ENCODE peak calls at places on chromosomes 11 and 22, in ten cellular contexts. B is GM23248; O is A673; A is EH; L is H4; S is activated effector memory CD4-positive, alpha-beta T cell treated with anti-CD3 and anti-CD28 coated beads, Interleukin-2, amount 50 U/mL, for 16 hours; T is amniotic stem cell; F is neuronal stem cell; N is NAMALWA; R is T-helper 2 cell treated with Interferon-gamma antibody and Interleukin-4, amounts not matched to agents 5 μg/mL and 100 μg/mL, for 36 hours. K is an unnamed sample.

GRCh38 chr11:2467695-2468055 is 22.9 kb downstream of the KCNQ1 start:
- DNase-seq in B (no peak), O (no peak), A (no peak), L (no peak), S (peak), T (no peak), F (no peak), N (no peak), R (no peak), K (no peak)

GRCh38 chr11:9739108-9739507 is 75.2 kb downstream of the SWAP70 start:
- DNase-seq in B (no peak), O (no peak), A (no peak), L (no peak), S (no peak), T (no peak), F (no peak), N (peak), R (no peak), K (no peak)

GRCh38 chr11:61164610-61165424 is 3.6 kb upstream of the VPS37C start:
- DNase-seq in B (no peak), O (no peak), A (no peak), L (no peak), S (no peak), T (no peak), F (no peak), N (no peak), R (no peak), K (no peak)

GRCh38 chr22:19965771-19966709 is 24.4 kb upstream of the TXNRD2 start:
- DNase-seq in B (peak), O (peak), A (no peak), L (no peak), S (no peak), T (no peak), F (no peak), N (peak), R (no peak), K (peak)

GRCh38 chr11:107505667-107506066 is 48.0 kb upstream of the CWF19L2 start:
- DNase-seq in B (no peak), O (no peak), A (no peak), L (no peak), S (no peak), T (no peak), F (no peak), N (no peak), R (no peak), K (no peak)

GRCh38 chr11:94325681-94326080 is 21.3 kb downstream of the IZUMO1R start:
- DNase-seq in B (peak), O (peak), A (peak), L (no peak), S (peak), T (no peak), F (peak), N (peak), R (peak), K (peak)

GRCh38 chr22:29917052-29917902 is 34.3 kb downstream of the MTMR3 start:
- DNase-seq in B (peak), O (no peak), A (no peak), L (no peak), S (no peak), T (no peak), F (no peak), N (no peak), R (no peak), K (no peak)

GRCh38 chr22:38213319-38214247 is 11.8 kb downstream of the MAFF start:
- DNase-seq in B (no peak), O (no peak), A (no peak), L (no peak), S (no peak), T (no peak), F (no peak), N (no peak), R (no peak), K (no peak)

GRCh38 chr11:921921-922678 is 3.6 kb upstream of the AP2A2 start:
- DNase-seq in B (no peak), O (no peak), A (no peak), L (no peak), S (no peak), T (no peak), F (no peak), N (no peak), R (no peak), K (no peak)